ENCODE peak calls at places on chromosome 17, in ten cellular contexts. Q, M, N, W, C, T, Y, E, B and P are unnamed samples.

GRCh38 chr17:27282054-27282501 is 11.8 kb upstream of the WSB1 start:
- DNase-seq in N (no peak), M (peak), T (peak), Q (no peak), W (peak), B (no peak), C (peak), Y (no peak), E (no peak), P (no peak)

GRCh38 chr17:16995930-16996329 is 24.0 kb upstream of the TNFRSF13B start:
- DNase-seq in E (no peak), N (no peak), T (no peak), Q (no peak), C (no peak), W (no peak), B (no peak), M (no peak), Y (no peak), P (no peak)

GRCh38 chr17:17830740-17831207 is 6.0 kb downstream of the SREBF1 start:
- DNase-seq in E (peak), C (no peak), B (no peak), Q (no peak), N (no peak), Y (no peak), W (no peak), M (no peak), T (no peak), P (no peak)

GRCh38 chr17:8785547-8786412 is 13.4 kb downstream of the MFSD6L start:
- DNase-seq in E (peak), Y (peak), W (peak), T (peak), Q (peak), M (peak), B (peak), C (peak), N (peak), P (peak)

GRCh38 chr17:5536831-5537230 is 47.5 kb downstream of the NLRP1 start:
- DNase-seq in T (no peak), N (no peak), M (no peak), C (no peak), B (no peak), E (no peak), W (no peak), Y (no peak), Q (no peak), P (no peak)

GRCh38 chr17:3647769-3648540 is 11.4 kb downstream of the CTNS start:
- DNase-seq in T (peak), B (no peak), E (peak), Y (peak), W (no peak), N (peak), M (peak), Q (no peak), C (peak), P (no peak)

GRCh38 chr17:43030137-43030767 is 5.2 kb downstream of the RND2 start:
- DNase-seq in N (no peak), M (no peak), C (no peak), E (no peak), T (no peak), W (no peak), Q (no peak), B (no peak), Y (no peak), P (no peak)

GRCh38 chr17:6019959-6020358 is 50.2 kb upstream of the WSCD1 start:
- DNase-seq in E (no peak), Q (no peak), T (no peak), C (no peak), N (no peak), B (no peak), M (no peak), W (no peak), Y (no peak), P (peak)

GRCh38 chr17:9658593-9659211 is 13.4 kb downstream of the USP43 start:
- DNase-seq in Q (no peak), T (peak), C (peak), W (no peak), B (no peak), N (no peak), Y (no peak), E (no peak), M (peak), P (no peak)

DNA sequence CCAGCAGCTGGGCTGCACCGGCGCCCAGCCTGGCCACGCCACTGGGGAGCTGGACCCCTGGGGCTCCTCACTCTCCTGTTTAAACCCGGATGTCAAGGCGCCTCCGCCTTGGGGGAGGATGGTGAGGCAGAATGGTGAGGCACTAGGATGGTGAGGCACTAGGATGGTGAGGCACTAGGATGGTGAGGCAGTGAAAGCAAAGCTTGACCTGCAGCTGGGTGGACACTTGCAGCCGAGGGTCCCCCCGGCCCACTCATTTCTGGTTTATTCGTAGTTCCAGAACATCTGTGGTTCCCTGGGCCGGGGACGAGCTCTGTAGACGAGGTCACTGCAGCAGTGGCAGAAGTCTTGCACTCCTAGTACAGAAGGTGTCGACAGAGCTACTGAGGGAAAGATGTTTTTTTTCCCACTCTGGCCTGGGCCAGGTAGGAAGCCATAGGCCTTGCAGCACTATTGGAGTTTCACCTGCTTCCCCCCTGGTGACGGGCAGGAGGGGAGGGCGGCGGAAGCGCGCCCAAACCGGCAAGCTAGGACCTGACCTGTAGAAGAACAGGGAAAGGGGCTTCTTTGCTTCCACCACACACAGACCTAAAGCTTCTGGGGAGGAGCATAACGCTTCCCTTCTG is 1.1 kb upstream of the HNF1B start:
- DNase-seq in B (no peak), T (no peak), N (no peak), M (no peak), W (no peak), E (no peak), C (no peak), Y (no peak), Q (no peak), P (no peak)
- TF ChIP-seq CTCF in B (no peak), T (no peak), N (no peak), M (no peak), W (no peak), E (no peak), C (no peak), Y (no peak), Q (no peak), P (no peak)

GRCh38 chr17:83199500-83200201 is 120.2 kb downstream of the METRNL start:
- DNase-seq in N (no peak), Y (peak), T (no peak), B (peak), W (no peak), M (peak), C (no peak), E (peak), Q (peak), P (no peak)
- TF ChIP-seq CTCF in N (no peak), Y (no peak), T (no peak), B (no peak), W (no peak), M (no peak), C (no peak), E (no peak), Q (no peak), P (no peak)

DNA sequence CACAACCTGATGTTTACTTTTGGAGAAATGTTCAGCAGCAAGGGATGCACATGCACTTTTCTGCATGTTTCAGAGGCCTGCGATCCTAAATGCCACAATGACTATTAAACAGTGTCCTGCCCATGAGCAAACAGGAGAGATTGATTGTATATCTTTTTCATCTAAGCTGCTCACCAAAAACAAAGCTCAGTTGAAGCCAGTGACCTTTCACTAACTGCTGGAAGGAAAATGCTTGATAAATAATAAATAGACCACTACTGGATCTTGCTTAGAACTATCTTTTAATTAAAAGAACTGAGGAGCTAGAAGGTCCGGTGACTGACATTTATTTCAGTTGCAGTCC is 16.3 kb downstream of the MRPS23 start:
- DNase-seq in T (no peak), M (no peak), W (no peak), N (no peak), E (no peak), Y (no peak), B (no peak), Q (no peak), C (no peak), P (no peak)
- TF ChIP-seq CTCF in T (no peak), M (peak), W (no peak), N (peak), E (no peak), Y (no peak), B (no peak), Q (peak), C (no peak), P (no peak)

GRCh38 chr17:29930399-29931010 is 477 bp upstream of the SSH2 start:
- DNase-seq in Q (no peak), Y (no peak), B (no peak), C (no peak), N (peak), M (no peak), W (no peak), T (no peak), E (no peak), P (no peak)
- TF ChIP-seq CTCF in Q (no peak), Y (no peak), B (no peak), C (no peak), N (no peak), M (no peak), W (no peak), T (no peak), E (no peak), P (no peak)

GRCh38 chr17:68190495-68190894 is 57.3 kb upstream of the AMZ2 start:
- DNase-seq in N (no peak), B (no peak), T (no peak), Q (no peak), E (no peak), Y (no peak), C (no peak), W (no peak), M (no peak), P (no peak)
- TF ChIP-seq CTCF in N (no peak), B (no peak), T (no peak), Q (no peak), E (no peak), Y (no peak), C (no peak), W (no peak), M (no peak), P (no peak)

GRCh38 chr17:63433746-63434591 is 12.1 kb downstream of the CYB561 start:
- DNase-seq in B (peak), C (peak), Q (peak), E (peak), M (peak), W (no peak), T (peak), N (no peak), Y (no peak), P (no peak)

GRCh38 chr17:63434951-63435571 is 11.0 kb downstream of the CYB561 start:
- DNase-seq in E (peak), W (no peak), Y (no peak), T (peak), C (peak), N (no peak), M (peak), Q (peak), B (no peak), P (no peak)

GRCh38 chr17:63437287-63438091 is 8.6 kb downstream of the CYB561 start:
- DNase-seq in C (peak), M (no peak), W (no peak), Y (no peak), N (no peak), T (no peak), B (peak), Q (no peak), E (peak), P (no peak)

GRCh38 chr17:63436523-63437110 is 9.5 kb downstream of the CYB561 start:
- DNase-seq in E (no peak), N (no peak), B (no peak), M (no peak), Q (no peak), Y (peak), W (no peak), C (peak), T (peak), P (no peak)

DNA sequence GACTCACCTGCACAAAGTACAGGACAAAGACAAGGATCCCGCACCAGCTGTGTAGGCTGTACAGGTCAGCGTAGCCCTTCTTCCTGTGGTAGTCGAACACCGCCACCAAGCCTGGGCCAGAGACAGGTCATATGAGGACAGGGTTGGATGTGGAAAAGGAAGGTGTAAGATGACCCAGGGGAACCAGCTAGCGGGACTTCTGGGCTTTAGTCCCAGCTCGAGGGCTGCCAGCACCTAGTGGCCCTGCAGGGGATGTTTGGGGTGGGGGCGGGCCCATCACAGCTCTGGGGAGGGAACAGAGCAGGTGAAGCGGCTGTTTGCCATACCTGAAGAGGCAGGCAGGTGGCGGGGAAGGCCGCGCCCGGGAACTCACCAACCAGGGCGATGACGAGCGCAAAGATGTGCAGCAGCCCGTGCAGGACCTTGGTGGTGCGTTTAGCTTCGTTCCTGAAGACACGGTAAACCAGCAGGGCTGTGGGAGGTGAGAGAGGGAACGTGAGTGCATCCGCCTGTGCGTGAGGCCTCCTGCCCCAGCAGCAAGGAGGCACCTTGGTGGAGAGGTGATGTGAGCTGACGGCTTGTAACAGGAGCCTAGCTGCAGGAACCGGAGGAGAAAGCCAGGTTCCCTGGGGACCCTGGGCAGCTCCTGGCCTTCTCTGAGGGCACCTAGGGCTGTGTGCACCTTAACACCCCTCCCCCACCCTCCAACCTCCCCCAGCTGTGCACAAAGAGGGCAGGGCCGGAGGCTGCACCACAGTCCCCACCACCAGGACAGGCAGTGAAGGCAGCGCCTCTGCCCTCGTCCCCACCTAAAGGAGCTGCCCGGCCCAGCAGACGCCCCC is 10.2 kb downstream of the CYB561 start:
- DNase-seq in M (no peak), Q (no peak), C (no peak), B (no peak), N (no peak), E (peak), Y (no peak), W (no peak), T (no peak), P (no peak)
- TF ChIP-seq CTCF in M (peak), Q (no peak), C (no peak), B (no peak), N (no peak), E (no peak), Y (peak), W (no peak), T (no peak), P (no peak)